ENCODE peak calls at places on chromosome 11, in five cellular contexts. One of them, this sample, is unnamed.

GRCh38 chr11:65861165-65861505 is 902 bp downstream of the MUS81 start:
- DNase-seq in HL-60: no peak
- DNase-seq in omental fat pad: no peak
- DNase-seq in fibroblast of the conjunctiva: no peak
- DNase-seq in activated CD4-positive, alpha-beta T cell treated with anti-CD3 and anti-CD28 coated beads, Interleukin-2, amount 10 ng/mL, durations not matched to agents 7 days and 5 days: no peak
- DNase-seq in this sample: no peak

GRCh38 chr11:106463796-106464201 is 386.3 kb downstream of the AASDHPPT start:
- DNase-seq in fibroblast of the conjunctiva: no peak
- DNase-seq in HL-60: no peak
- DNase-seq in activated CD4-positive, alpha-beta T cell treated with anti-CD3 and anti-CD28 coated beads, Interleukin-2, amount 10 ng/mL, durations not matched to agents 7 days and 5 days: no peak
- DNase-seq in omental fat pad: no peak
- DNase-seq in this sample: no peak

GRCh38 chr11:19715373-19715772 is 2.7 kb downstream of the NAV2 start:
- DNase-seq in HL-60: no peak
- DNase-seq in fibroblast of the conjunctiva: peak
- DNase-seq in activated CD4-positive, alpha-beta T cell treated with anti-CD3 and anti-CD28 coated beads, Interleukin-2, amount 10 ng/mL, durations not matched to agents 7 days and 5 days: no peak
- DNase-seq in omental fat pad: no peak
- DNase-seq in this sample: peak

GRCh38 chr11:118705111-118705741 is 25.8 kb upstream of the TREH start:
- DNase-seq in fibroblast of the conjunctiva: no peak
- DNase-seq in activated CD4-positive, alpha-beta T cell treated with anti-CD3 and anti-CD28 coated beads, Interleukin-2, amount 10 ng/mL, durations not matched to agents 7 days and 5 days: peak
- DNase-seq in omental fat pad: no peak
- DNase-seq in HL-60: peak
- DNase-seq in this sample: no peak

GRCh38 chr11:116607027-116607426 is 165.8 kb downstream of the BUD13 start:
- DNase-seq in activated CD4-positive, alpha-beta T cell treated with anti-CD3 and anti-CD28 coated beads, Interleukin-2, amount 10 ng/mL, durations not matched to agents 7 days and 5 days: no peak
- DNase-seq in omental fat pad: no peak
- DNase-seq in fibroblast of the conjunctiva: no peak
- DNase-seq in HL-60: no peak
- DNase-seq in this sample: no peak

GRCh38 chr11:104565581-104565956 is 332.7 kb downstream of the CASP12 start:
- DNase-seq in omental fat pad: no peak
- DNase-seq in activated CD4-positive, alpha-beta T cell treated with anti-CD3 and anti-CD28 coated beads, Interleukin-2, amount 10 ng/mL, durations not matched to agents 7 days and 5 days: no peak
- DNase-seq in HL-60: no peak
- DNase-seq in fibroblast of the conjunctiva: no peak
- DNase-seq in this sample: no peak

GRCh38 chr11:112455791-112456190 is 195.1 kb upstream of the PLET1 start:
- DNase-seq in HL-60: no peak
- DNase-seq in fibroblast of the conjunctiva: no peak
- DNase-seq in omental fat pad: no peak
- DNase-seq in activated CD4-positive, alpha-beta T cell treated with anti-CD3 and anti-CD28 coated beads, Interleukin-2, amount 10 ng/mL, durations not matched to agents 7 days and 5 days: no peak
- DNase-seq in this sample: no peak

GRCh38 chr11:102274628-102275027 is 42.7 kb upstream of the BIRC3 start:
- DNase-seq in HL-60: no peak
- DNase-seq in activated CD4-positive, alpha-beta T cell treated with anti-CD3 and anti-CD28 coated beads, Interleukin-2, amount 10 ng/mL, durations not matched to agents 7 days and 5 days: no peak
- DNase-seq in omental fat pad: no peak
- DNase-seq in fibroblast of the conjunctiva: no peak
- DNase-seq in this sample: no peak

GRCh38 chr11:106061249-106061794 is 15.8 kb downstream of the KBTBD3 start:
- DNase-seq in activated CD4-positive, alpha-beta T cell treated with anti-CD3 and anti-CD28 coated beads, Interleukin-2, amount 10 ng/mL, durations not matched to agents 7 days and 5 days: no peak
- DNase-seq in fibroblast of the conjunctiva: no peak
- DNase-seq in HL-60: no peak
- DNase-seq in omental fat pad: no peak
- DNase-seq in this sample: no peak

GRCh38 chr11:59883597-59883996 is 5.0 kb downstream of the OOSP3 start:
- DNase-seq in HL-60: no peak
- DNase-seq in omental fat pad: no peak
- DNase-seq in activated CD4-positive, alpha-beta T cell treated with anti-CD3 and anti-CD28 coated beads, Interleukin-2, amount 10 ng/mL, durations not matched to agents 7 days and 5 days: no peak
- DNase-seq in fibroblast of the conjunctiva: no peak
- DNase-seq in this sample: no peak

This sample was measured in ascending aorta.